ENCODE peak calls at places on chromosome 3, in six cellular contexts. One of them, this sample, is unnamed.

GRCh38 chr3:100105536-100105935 is 8.8 kb downstream of the FILIP1L start:
- DNase-seq in cardiac fibroblast: peak
- DNase-seq in GM23338: no peak
- DNase-seq in neural progenitor cell: no peak
- DNase-seq in hepatocyte: no peak
- DNase-seq in brain microvascular endothelial cell: no peak
- DNase-seq in this sample: no peak

GRCh38 chr3:50674349-50675178 is at the start of gene DOCK3:
- DNase-seq in hepatocyte: peak
- DNase-seq in cardiac fibroblast: peak
- DNase-seq in brain microvascular endothelial cell: no peak
- DNase-seq in neural progenitor cell: peak
- DNase-seq in GM23338: peak
- DNase-seq in this sample: no peak

GRCh38 chr3:198076722-198077308 is 116.8 kb downstream of the LMLN start:
- DNase-seq in hepatocyte: no peak
- DNase-seq in GM23338: no peak
- DNase-seq in cardiac fibroblast: no peak
- DNase-seq in brain microvascular endothelial cell: no peak
- DNase-seq in neural progenitor cell: no peak
- DNase-seq in this sample: no peak

GRCh38 chr3:126358038-126358815 is 1.0 kb upstream of the KLF15 start:
- DNase-seq in neural progenitor cell: peak
- DNase-seq in GM23338: peak
- DNase-seq in brain microvascular endothelial cell: no peak
- DNase-seq in hepatocyte: no peak
- DNase-seq in cardiac fibroblast: no peak
- DNase-seq in this sample: no peak

GRCh38 chr3:120440001-120440703 is 10.6 kb downstream of the FSTL1 start:
- DNase-seq in hepatocyte: no peak
- DNase-seq in GM23338: no peak
- DNase-seq in cardiac fibroblast: peak
- DNase-seq in neural progenitor cell: no peak
- DNase-seq in brain microvascular endothelial cell: no peak
- DNase-seq in this sample: no peak

GRCh38 chr3:47210863-47211405 is 47.0 kb upstream of the SETD2 start:
- DNase-seq in GM23338: no peak
- DNase-seq in cardiac fibroblast: no peak
- DNase-seq in neural progenitor cell: no peak
- DNase-seq in hepatocyte: no peak
- DNase-seq in brain microvascular endothelial cell: no peak
- DNase-seq in this sample: no peak

GRCh38 chr3:45011756-45012441 is 14.2 kb upstream of the CLEC3B start:
- DNase-seq in GM23338: no peak
- DNase-seq in cardiac fibroblast: peak
- DNase-seq in hepatocyte: peak
- DNase-seq in neural progenitor cell: no peak
- DNase-seq in brain microvascular endothelial cell: peak
- DNase-seq in this sample: peak

GRCh38 chr3:53823026-53823955 is 22.9 kb downstream of the CHDH start:
- DNase-seq in hepatocyte: no peak
- DNase-seq in cardiac fibroblast: no peak
- DNase-seq in GM23338: peak
- DNase-seq in neural progenitor cell: no peak
- DNase-seq in brain microvascular endothelial cell: no peak
- DNase-seq in this sample: no peak

GRCh38 chr3:132318451-132318850 is 1.2 kb downstream of the ACP3 start:
- DNase-seq in brain microvascular endothelial cell: no peak
- DNase-seq in hepatocyte: no peak
- DNase-seq in GM23338: no peak
- DNase-seq in neural progenitor cell: no peak
- DNase-seq in cardiac fibroblast: peak
- DNase-seq in this sample: no peak

GRCh38 chr3:89184596-89184995 is 77.2 kb downstream of the EPHA3 start:
- DNase-seq in GM23338: no peak
- DNase-seq in cardiac fibroblast: no peak
- DNase-seq in neural progenitor cell: no peak
- DNase-seq in hepatocyte: no peak
- DNase-seq in brain microvascular endothelial cell: no peak
- DNase-seq in this sample: no peak

GRCh38 chr3:46996689-46997452 is 17.4 kb downstream of the NBEAL2 start:
- DNase-seq in neural progenitor cell: no peak
- DNase-seq in brain microvascular endothelial cell: no peak
- DNase-seq in GM23338: no peak
- DNase-seq in cardiac fibroblast: no peak
- DNase-seq in hepatocyte: no peak
- DNase-seq in this sample: no peak

GRCh38 chr3:127734754-127735473 is 62.2 kb downstream of the ABTB1 start:
- DNase-seq in brain microvascular endothelial cell: peak
- DNase-seq in cardiac fibroblast: peak
- DNase-seq in hepatocyte: peak
- DNase-seq in neural progenitor cell: no peak
- DNase-seq in GM23338: no peak
- DNase-seq in this sample: peak

GRCh38 chr3:65847947-65848346 is 190.8 kb downstream of the MAGI1 start:
- DNase-seq in brain microvascular endothelial cell: no peak
- DNase-seq in cardiac fibroblast: no peak
- DNase-seq in neural progenitor cell: no peak
- DNase-seq in GM23338: no peak
- DNase-seq in hepatocyte: no peak
- DNase-seq in this sample: no peak

GRCh38 chr3:71227344-71227743 is 356.2 kb downstream of the FOXP1 start:
- DNase-seq in brain microvascular endothelial cell: no peak
- DNase-seq in hepatocyte: no peak
- DNase-seq in cardiac fibroblast: no peak
- DNase-seq in GM23338: no peak
- DNase-seq in neural progenitor cell: no peak
- DNase-seq in this sample: no peak

GRCh38 chr3:52291508-52292181 is 4.0 kb downstream of the GLYCTK start:
- DNase-seq in hepatocyte: peak
- DNase-seq in GM23338: peak
- DNase-seq in neural progenitor cell: peak
- DNase-seq in brain microvascular endothelial cell: no peak
- DNase-seq in cardiac fibroblast: no peak
- DNase-seq in this sample: no peak

GRCh38 chr3:71949403-71949802 is 164.5 kb upstream of the PROK2 start:
- DNase-seq in GM23338: no peak
- DNase-seq in neural progenitor cell: no peak
- DNase-seq in hepatocyte: no peak
- DNase-seq in brain microvascular endothelial cell: no peak
- DNase-seq in cardiac fibroblast: no peak
- DNase-seq in this sample: no peak

GRCh38 chr3:49456417-49456816 is 13.7 kb upstream of the DAG1 start:
- DNase-seq in neural progenitor cell: no peak
- DNase-seq in GM23338: no peak
- DNase-seq in brain microvascular endothelial cell: peak
- DNase-seq in hepatocyte: no peak
- DNase-seq in cardiac fibroblast: peak
- DNase-seq in this sample: no peak

GRCh38 chr3:16199769-16200168 is 25.3 kb downstream of the GALNT15 start:
- DNase-seq in cardiac fibroblast: no peak
- DNase-seq in GM23338: no peak
- DNase-seq in hepatocyte: no peak
- DNase-seq in neural progenitor cell: no peak
- DNase-seq in brain microvascular endothelial cell: no peak
- DNase-seq in this sample: no peak

GRCh38 chr3:185332026-185332735 is 30.8 kb upstream of the MAP3K13 start:
- DNase-seq in cardiac fibroblast: peak
- DNase-seq in GM23338: no peak
- DNase-seq in neural progenitor cell: no peak
- DNase-seq in hepatocyte: no peak
- DNase-seq in brain microvascular endothelial cell: peak
- DNase-seq in this sample: no peak

GRCh38 chr3:55903680-55904079 is 416.6 kb upstream of the WNT5A start:
- DNase-seq in GM23338: no peak
- DNase-seq in neural progenitor cell: no peak
- DNase-seq in cardiac fibroblast: no peak
- DNase-seq in brain microvascular endothelial cell: no peak
- DNase-seq in hepatocyte: no peak
- DNase-seq in this sample: no peak

GRCh38 chr3:27717200-27717852 is 4.8 kb downstream of the EOMES start:
- DNase-seq in brain microvascular endothelial cell: no peak
- DNase-seq in neural progenitor cell: no peak
- DNase-seq in hepatocyte: no peak
- DNase-seq in GM23338: peak
- DNase-seq in cardiac fibroblast: no peak
- DNase-seq in this sample: no peak

GRCh38 chr3:62329970-62330369 is 43.4 kb downstream of the FEZF2 start:
- DNase-seq in GM23338: no peak
- DNase-seq in cardiac fibroblast: no peak
- DNase-seq in brain microvascular endothelial cell: no peak
- DNase-seq in neural progenitor cell: no peak
- DNase-seq in hepatocyte: no peak
- DNase-seq in this sample: no peak

GRCh38 chr3:61704807-61705206 is 143.4 kb downstream of the PTPRG start:
- DNase-seq in brain microvascular endothelial cell: no peak
- DNase-seq in GM23338: no peak
- DNase-seq in hepatocyte: no peak
- DNase-seq in neural progenitor cell: no peak
- DNase-seq in cardiac fibroblast: no peak
- DNase-seq in this sample: no peak

GRCh38 chr3:25894101-25894500 is 104.2 kb downstream of the OXSM start:
- DNase-seq in brain microvascular endothelial cell: no peak
- DNase-seq in neural progenitor cell: no peak
- DNase-seq in cardiac fibroblast: no peak
- DNase-seq in hepatocyte: no peak
- DNase-seq in GM23338: no peak
- DNase-seq in this sample: no peak

GRCh38 chr3:132034486-132035464 is at the start of gene CPNE4:
- DNase-seq in cardiac fibroblast: peak
- DNase-seq in GM23338: peak
- DNase-seq in neural progenitor cell: peak
- DNase-seq in hepatocyte: peak
- DNase-seq in brain microvascular endothelial cell: peak
- DNase-seq in this sample: peak

GRCh38 chr3:44729384-44729910 is at the start of gene ZNF501:
- DNase-seq in neural progenitor cell: peak
- DNase-seq in brain microvascular endothelial cell: peak
- DNase-seq in GM23338: peak
- DNase-seq in hepatocyte: peak
- DNase-seq in cardiac fibroblast: peak
- DNase-seq in this sample: peak

GRCh38 chr3:182621435-182622240 is 171.7 kb upstream of the ATP11B start:
- DNase-seq in GM23338: peak
- DNase-seq in brain microvascular endothelial cell: no peak
- DNase-seq in cardiac fibroblast: no peak
- DNase-seq in neural progenitor cell: peak
- DNase-seq in hepatocyte: no peak
- DNase-seq in this sample: no peak

GRCh38 chr3:155393316-155393715 is 99.8 kb upstream of the STRIT1 start:
- DNase-seq in brain microvascular endothelial cell: no peak
- DNase-seq in hepatocyte: no peak
- DNase-seq in cardiac fibroblast: no peak
- DNase-seq in GM23338: no peak
- DNase-seq in neural progenitor cell: no peak
- DNase-seq in this sample: no peak

GRCh38 chr3:62558549-62559112 is 185.3 kb upstream of the FEZF2 start:
- DNase-seq in neural progenitor cell: peak
- DNase-seq in brain microvascular endothelial cell: peak
- DNase-seq in GM23338: peak
- DNase-seq in cardiac fibroblast: peak
- DNase-seq in hepatocyte: peak
- DNase-seq in this sample: no peak

GRCh38 chr3:61560452-61561373 is 658 bp upstream of the PTPRG start:
- DNase-seq in brain microvascular endothelial cell: peak
- DNase-seq in neural progenitor cell: peak
- DNase-seq in cardiac fibroblast: peak
- DNase-seq in GM23338: peak
- DNase-seq in hepatocyte: peak
- DNase-seq in this sample: peak

GRCh38 chr3:197302696-197303341 is 4.4 kb upstream of the DLG1 start:
- DNase-seq in cardiac fibroblast: peak
- DNase-seq in brain microvascular endothelial cell: peak
- DNase-seq in GM23338: no peak
- DNase-seq in neural progenitor cell: no peak
- DNase-seq in hepatocyte: peak
- DNase-seq in this sample: no peak

GRCh38 chr3:194350726-194351071 is 429 bp downstream of the CPN2 start:
- DNase-seq in cardiac fibroblast: no peak
- DNase-seq in neural progenitor cell: no peak
- DNase-seq in hepatocyte: no peak
- DNase-seq in brain microvascular endothelial cell: no peak
- DNase-seq in GM23338: no peak
- DNase-seq in this sample: no peak
- H3K4me3 ChIP-seq in cardiac fibroblast: no peak
- H3K4me3 ChIP-seq in neural progenitor cell: no peak
- H3K4me3 ChIP-seq in hepatocyte: no peak
- H3K4me3 ChIP-seq in brain microvascular endothelial cell: no peak
- H3K4me3 ChIP-seq in GM23338: no peak
- H3K4me3 ChIP-seq in this sample: no peak

DNA sequence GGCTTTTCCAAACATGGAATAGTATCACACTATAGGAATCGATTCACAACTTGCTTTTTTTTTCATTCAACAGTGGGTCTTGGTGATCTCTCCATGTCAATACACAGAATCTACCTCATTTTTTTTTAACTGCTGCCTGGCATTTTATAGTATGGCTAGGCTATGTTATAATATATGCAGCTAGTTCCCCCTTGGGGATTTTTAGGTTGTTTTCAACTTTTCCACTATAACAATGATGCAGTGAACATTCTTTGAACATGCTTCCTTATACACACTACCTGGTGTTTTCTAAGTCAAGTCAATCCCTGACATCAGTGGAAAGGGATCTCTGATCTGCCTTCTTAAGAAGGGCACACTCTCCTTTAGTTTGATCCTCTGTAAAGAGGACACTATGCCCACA is 46.5 kb upstream of the PLXND1 start:
- DNase-seq in cardiac fibroblast: no peak
- DNase-seq in GM23338: no peak
- DNase-seq in brain microvascular endothelial cell: no peak
- DNase-seq in neural progenitor cell: no peak
- DNase-seq in hepatocyte: no peak
- DNase-seq in this sample: no peak
- TF ChIP-seq CTCF in cardiac fibroblast: no peak
- TF ChIP-seq CTCF in GM23338: no peak
- TF ChIP-seq CTCF in brain microvascular endothelial cell: no peak
- TF ChIP-seq CTCF in neural progenitor cell: no peak
- TF ChIP-seq CTCF in hepatocyte: no peak
- TF ChIP-seq CTCF in this sample: no peak

GRCh38 chr3:124701687-124702086 is 28.6 kb upstream of the UMPS start:
- DNase-seq in brain microvascular endothelial cell: peak
- DNase-seq in neural progenitor cell: no peak
- DNase-seq in hepatocyte: no peak
- DNase-seq in cardiac fibroblast: peak
- DNase-seq in GM23338: no peak
- DNase-seq in this sample: peak
- H3K4me3 ChIP-seq in brain microvascular endothelial cell: no peak
- H3K4me3 ChIP-seq in neural progenitor cell: no peak
- H3K4me3 ChIP-seq in hepatocyte: no peak
- H3K4me3 ChIP-seq in cardiac fibroblast: no peak
- H3K4me3 ChIP-seq in GM23338: no peak
- H3K4me3 ChIP-seq in this sample: no peak

DNA sequence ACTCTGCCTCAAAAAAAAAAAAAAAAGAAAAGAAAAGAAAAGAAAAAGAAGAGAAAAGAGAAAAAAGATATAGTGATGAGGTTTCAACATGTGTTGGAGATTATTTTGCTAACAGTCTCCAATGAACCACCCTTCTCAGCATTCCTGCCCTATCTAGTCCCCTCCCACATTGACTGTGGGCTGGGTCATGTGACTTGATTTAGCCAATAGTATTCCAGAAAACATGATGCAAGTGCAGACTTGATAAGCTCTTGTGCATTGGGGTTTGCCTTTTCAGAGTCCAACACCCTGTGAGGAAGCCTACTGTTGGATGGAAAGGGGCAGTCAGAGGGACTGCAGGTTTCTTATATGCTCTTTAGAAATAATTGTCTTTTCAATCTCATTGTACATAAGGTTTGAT is 37.8 kb upstream of the MED12L start:
- DNase-seq in brain microvascular endothelial cell: peak
- DNase-seq in neural progenitor cell: no peak
- DNase-seq in GM23338: peak
- DNase-seq in cardiac fibroblast: peak
- DNase-seq in hepatocyte: peak
- DNase-seq in this sample: no peak
- TF ChIP-seq CTCF in brain microvascular endothelial cell: no peak
- TF ChIP-seq CTCF in neural progenitor cell: no peak
- TF ChIP-seq CTCF in GM23338: no peak
- TF ChIP-seq CTCF in cardiac fibroblast: no peak
- TF ChIP-seq CTCF in hepatocyte: no peak
- TF ChIP-seq CTCF in this sample: no peak

This sample was measured in astrocyte of the cerebellum.